ENCODE peak calls at places on chromosomes 6 and 20, in eight cellular contexts. S, M, C, K, G, L, H and R are unnamed samples.
A peak's percentile ranks its signal among the peaks of the same experiment; 100 is the strongest.

GRCh38 chr6:150998992-150999975 is 133.8 kb downstream of the MTHFD1L start:
- DNase-seq in K (no peak), H (no peak), L (no peak), S (no peak), M (no peak), C (no peak), G (no peak), R (no peak)

GRCh38 chr6:157517601-157518359 is 136.8 kb downstream of the ZDHHC14 start:
- DNase-seq in K (no peak), C (no peak), S (no peak), L (peak; percentile 16), M (no peak), G (no peak), H (no peak), R (no peak)

GRCh38 chr6:112163295-112164257 is 76.2 kb downstream of the FAM229B start:
- DNase-seq in S (peak; percentile 25), L (peak; percentile 78), G (peak; percentile 79), M (peak; percentile 26), H (peak; percentile 31), K (peak; percentile 48), C (peak; percentile 83), R (peak; percentile 71)

GRCh38 chr6:66772785-66773184 is 1065.8 kb upstream of the EYS start:
- DNase-seq in C (no peak), K (no peak), S (no peak), L (no peak), G (no peak), M (no peak), H (no peak), R (no peak)

GRCh38 chr6:130760006-130760405 is 67.2 kb upstream of the SMLR1 start:
- DNase-seq in L (peak; percentile 2), K (no peak), C (no peak), M (no peak), G (no peak), S (no peak), H (peak; percentile 61), R (no peak)

GRCh38 chr6:162622572-162622971 is 105.0 kb downstream of the PRKN start:
- DNase-seq in C (no peak), M (no peak), G (no peak), K (no peak), H (no peak), S (no peak), L (no peak), R (no peak)

GRCh38 chr6:170497845-170498281 is 55.2 kb downstream of the PSMB1 start:
- DNase-seq in M (no peak), L (no peak), G (no peak), K (no peak), H (no peak), C (no peak), S (no peak), R (peak; percentile 23)

GRCh38 chr6:40779399-40779798 is 192.2 kb upstream of the LRFN2 start:
- DNase-seq in C (no peak), G (no peak), K (no peak), M (no peak), L (no peak), H (peak; percentile 72), S (no peak), R (no peak)

GRCh38 chr6:29708432-29709177 is 14.6 kb upstream of the HLA-F start:
- DNase-seq in H (no peak), L (no peak), S (no peak), G (peak; percentile 12), M (no peak), K (no peak), C (peak; percentile 34), R (no peak)

GRCh38 chr6:106892186-106892585 is 82.3 kb downstream of the CD24 start:
- DNase-seq in C (no peak), K (no peak), S (no peak), L (no peak), G (no peak), M (no peak), H (no peak), R (no peak)

GRCh38 chr6:168118935-168119334 is 39.9 kb upstream of the FRMD1 start:
- DNase-seq in M (no peak), H (no peak), K (no peak), S (no peak), G (no peak), C (no peak), L (no peak), R (no peak)

GRCh38 chr20:43748274-43748673 is 21.5 kb upstream of the GTSF1L start:
- DNase-seq in M (no peak), L (no peak), G (no peak), C (no peak), H (peak; percentile 40), K (no peak), S (no peak), R (no peak)

GRCh38 chr20:2197166-2197565 is 95.5 kb downstream of the STK35 start:
- DNase-seq in C (no peak), L (no peak), H (no peak), M (no peak), G (no peak), K (no peak), S (no peak), R (no peak)

GRCh38 chr6:170136541-170137175 is 154.2 kb downstream of the DLL1 start:
- DNase-seq in L (no peak), H (no peak), G (no peak), M (peak; percentile 5), K (peak; percentile 18), S (no peak), C (no peak), R (no peak)

GRCh38 chr6:135488023-135488422 is 9.5 kb downstream of the AHI1 start:
- DNase-seq in C (no peak), S (no peak), M (no peak), L (no peak), G (no peak), K (no peak), H (peak; percentile 74), R (no peak)

GRCh38 chr20:36017034-36017951 is 48.9 kb downstream of the CNBD2 start:
- DNase-seq in C (peak; percentile 50), K (peak; percentile 27), S (peak; percentile 49), L (no peak), H (peak; percentile 56), G (peak; percentile 67), M (no peak), R (peak; percentile 48)

GRCh38 chr6:156886409-156886808 is 109.2 kb downstream of the ARID1B start:
- DNase-seq in S (no peak), L (peak; percentile 62), C (peak; percentile 52), G (peak; percentile 44), M (no peak), H (no peak), K (no peak), R (no peak)

GRCh38 chr6:27893059-27893835 is 18.9 kb downstream of the OR2B2 start:
- DNase-seq in K (peak; percentile 80), S (no peak), C (peak; percentile 92), H (peak; percentile 99), M (peak; percentile 56), L (peak; percentile 99), G (peak; percentile 80), R (peak; percentile 92)

GRCh38 chr6:27893836-27894807 is 18.1 kb downstream of the OR2B2 start:
- DNase-seq in S (peak; percentile 74), H (peak; percentile 94), L (peak; percentile 93), M (peak; percentile 83), C (peak; percentile 81), K (peak; percentile 88), G (peak; percentile 81), R (peak; percentile 83)

GRCh38 chr6:27892596-27893058 is 19.6 kb downstream of the OR2B2 start:
- DNase-seq in L (no peak), G (no peak), C (no peak), K (no peak), H (peak; percentile 27), S (no peak), M (no peak), R (no peak)

GRCh38 chr6:27896398-27896796 is 15.8 kb downstream of the OR2B2 start:
- DNase-seq in M (no peak), G (no peak), L (no peak), K (no peak), S (no peak), C (no peak), H (no peak), R (no peak)

GRCh38 chr6:27894839-27895762 is 17.1 kb downstream of the OR2B2 start:
- DNase-seq in K (peak; percentile 60), G (peak; percentile 58), M (peak; percentile 43), H (peak; percentile 88), S (peak; percentile 51), C (peak; percentile 49), L (peak; percentile 88), R (peak; percentile 61)
- TF ChIP-seq POLR2A in K (no peak), G (peak; percentile 14), M (no peak), H (no peak), S (peak; percentile 32), C (no peak), L (peak; percentile 66), R (peak; percentile 72)

GRCh38 chr20:11920083-11920482 is 2.4 kb downstream of the BTBD3 start:
- DNase-seq in G (no peak), S (no peak), K (no peak), H (no peak), M (no peak), C (no peak), L (no peak), R (no peak)

GRCh38 chr20:11919046-11919445 is 1.4 kb downstream of the BTBD3 start:
- DNase-seq in C (peak; percentile 70), H (peak; percentile 47), K (peak; percentile 50), S (no peak), L (no peak), G (peak; percentile 76), M (no peak), R (peak; percentile 8)

GRCh38 chr20:11918280-11918952 is 723 bp downstream of the BTBD3 start:
- DNase-seq in S (no peak), M (no peak), H (no peak), G (no peak), K (no peak), C (no peak), L (no peak), R (no peak)

GRCh38 chr20:11919571-11919970 is 1.9 kb downstream of the BTBD3 start:
- DNase-seq in H (no peak), M (no peak), K (no peak), L (no peak), S (no peak), G (no peak), C (no peak), R (no peak)

DNA sequence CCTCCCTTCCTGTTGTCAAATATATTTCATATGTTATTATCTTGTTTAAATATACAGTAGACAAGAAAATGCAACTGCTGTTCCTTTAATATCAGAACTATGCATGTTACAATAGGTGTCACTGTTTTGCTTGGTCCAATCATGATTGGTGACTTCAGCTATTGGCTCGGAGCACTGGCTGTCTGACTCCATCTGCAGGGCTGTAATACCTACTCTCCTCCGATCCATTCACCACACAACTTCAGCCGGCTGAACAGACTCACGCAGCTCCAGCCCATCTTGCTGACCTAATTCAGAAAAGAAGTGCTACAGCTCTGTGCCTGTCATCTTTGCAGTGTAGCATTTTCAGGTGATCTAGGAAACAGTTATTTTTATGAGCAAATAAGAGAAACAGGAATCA is at the start of gene BTBD3:
- DNase-seq in M (peak; percentile 45), S (no peak), C (peak; percentile 83), H (peak; percentile 79), L (peak; percentile 1), K (peak; percentile 69), G (peak; percentile 89), R (peak; percentile 45)
- H3K4me3 ChIP-seq in M (peak within 1 kb of the TSS; percentile 40), S (peak within 1 kb of the TSS; percentile 32), C (peak within 1 kb of the TSS; percentile 39), H (peak within 1 kb of the TSS; percentile 45), L (no peak within 1 kb of the TSS), K (peak within 1 kb of the TSS; percentile 59), G (peak within 1 kb of the TSS; percentile 17), R (no peak within 1 kb of the TSS)

GRCh38 chr20:44811150-44811685 is 872 bp upstream of the RIMS4 start:
- DNase-seq in S (no peak), L (no peak), M (no peak), K (no peak), G (no peak), H (no peak), C (no peak), R (no peak)
- H3K27ac ChIP-seq in S (no peak overlapping the region), L (no peak overlapping the region), M (no peak overlapping the region), K (no peak overlapping the region), G (no peak overlapping the region), H (no peak overlapping the region), C (no peak overlapping the region), R (no peak overlapping the region)

GRCh38 chr6:27138837-27139752 is 108.4 kb upstream of the PRSS16 start:
- DNase-seq in H (peak; percentile 60), L (peak; percentile 95), G (peak; percentile 10), K (peak; percentile 61), S (no peak), C (peak; percentile 55), M (no peak), R (peak; percentile 20)
- TF ChIP-seq POLR2A in H (no peak), L (peak; percentile 98), G (peak; percentile 55), K (no peak), S (no peak), C (no peak), M (no peak), R (peak; percentile 52)